ENCODE peak calls at places on chromosomes 1 and 21, in seven cellular contexts. Z is GM12865, N is nephron progenitor cell, X is tibial artery, B is GM13977, M is neural crest cell, E is hepatocyte. J is an unnamed sample.

GRCh38 chr1:177216587-177217202 is 45.9 kb downstream of the BRINP2 start:
- DNase-seq in M (no peak), B (no peak), E (no peak), N (no peak), Z (no peak), X (no peak), J (no peak)

GRCh38 chr1:109181085-109181806 is 32.5 kb upstream of the SARS1 start:
- DNase-seq in M (no peak), E (peak; percentile 51), N (no peak), B (no peak), X (no peak), Z (no peak), J (no peak)

GRCh38 chr1:183023601-183024351 is 556 bp downstream of the LAMC1 start:
- DNase-seq in B (peak; percentile 77), X (peak; percentile 78), E (peak; percentile 88), N (peak; percentile 64), Z (peak; percentile 89), M (peak; percentile 45), J (peak; percentile 79)

GRCh38 chr1:180310095-180310494 is 80.0 kb downstream of the LHX4 start:
- DNase-seq in X (no peak), M (no peak), Z (no peak), B (no peak), N (no peak), E (no peak), J (no peak)

GRCh38 chr1:164823486-164824279 is 264.7 kb downstream of the PBX1 start:
- DNase-seq in N (no peak), E (peak; percentile 8), X (no peak), Z (no peak), B (no peak), M (no peak), J (no peak)

GRCh38 chr1:87226341-87226760 is 102.3 kb upstream of the LMO4 start:
- DNase-seq in B (no peak), E (peak; percentile 76), N (no peak), M (no peak), X (peak; percentile 75), Z (no peak), J (no peak)

GRCh38 chr21:26845066-26845749 is at the start of gene ADAMTS1:
- DNase-seq in X (peak; percentile 97), N (peak; percentile 93), B (peak; percentile 40), Z (no peak), M (peak; percentile 94), E (peak; percentile 95), J (peak; percentile 43)

GRCh38 chr1:20426923-20427322 is 59.1 kb downstream of the CAMK2N1 start:
- DNase-seq in Z (peak; percentile 53), E (peak; percentile 48), B (no peak), X (no peak), M (no peak), N (no peak), J (no peak)

GRCh38 chr1:245060684-245061374 is 94.0 kb upstream of the KIF26B start:
- DNase-seq in B (no peak), E (peak; percentile 87), N (no peak), Z (no peak), X (no peak), M (no peak), J (no peak)

GRCh38 chr21:41941941-41942340 is 11.9 kb downstream of the C2CD2 start:
- DNase-seq in X (no peak), M (no peak), N (no peak), B (no peak), E (no peak), Z (no peak), J (no peak)

GRCh38 chr21:16514316-16514715 is 784.5 kb downstream of the USP25 start:
- DNase-seq in E (no peak), M (no peak), N (no peak), X (no peak), Z (no peak), B (no peak), J (no peak)

GRCh38 chr1:2591581-2592261 is 5.1 kb downstream of the PRXL2B start:
- DNase-seq in B (no peak), Z (no peak), N (no peak), E (no peak), M (no peak), X (peak; percentile 57), J (no peak)

GRCh38 chr1:174794861-174795260 is 204.9 kb upstream of the CACYBP start:
- DNase-seq in Z (no peak), M (no peak), E (no peak), X (no peak), B (no peak), N (no peak), J (no peak)

GRCh38 chr1:3930696-3931309 is 30.7 kb upstream of the C1orf174 start:
- DNase-seq in Z (no peak), M (no peak), N (no peak), E (no peak), X (no peak), B (no peak), J (no peak)

GRCh38 chr1:242454262-242455051 is 70.0 kb downstream of the PLD5 start:
- DNase-seq in X (no peak), N (peak; percentile 17), B (peak; percentile 28), E (peak; percentile 59), M (no peak), Z (peak; percentile 55), J (peak; percentile 46)

GRCh38 chr1:113353581-113353980 is 36.7 kb upstream of the MAGI3 start:
- DNase-seq in Z (no peak), N (no peak), M (no peak), E (no peak), X (no peak), B (no peak), J (no peak)

GRCh38 chr1:86419277-86419903 is 4.6 kb upstream of the CLCA2 start:
- DNase-seq in M (no peak), B (peak; percentile 73), E (peak; percentile 15), X (no peak), Z (peak; percentile 62), N (no peak), J (peak; percentile 69)

GRCh38 chr1:156601122-156601830 is at the start of gene GPATCH4:
- DNase-seq in Z (peak; percentile 91), M (peak; percentile 66), B (peak; percentile 64), E (peak; percentile 88), X (peak; percentile 93), N (peak; percentile 74), J (peak; percentile 73)

GRCh38 chr1:34406377-34406776 is 229.7 kb downstream of the C1orf94 start:
- DNase-seq in B (no peak), N (no peak), Z (no peak), M (no peak), X (no peak), E (no peak), J (no peak)

GRCh38 chr1:157512036-157512969 is 40.0 kb downstream of the FCRL5 start:
- DNase-seq in M (no peak), B (peak; percentile 56), N (no peak), E (no peak), X (no peak), Z (peak; percentile 70), J (peak; percentile 50)

GRCh38 chr1:29222686-29223085 is 8.0 kb downstream of the MECR start:
- DNase-seq in M (no peak), Z (no peak), N (no peak), B (no peak), X (no peak), E (no peak), J (no peak)

GRCh38 chr1:31511848-31512615 is 64.3 kb upstream of the TINAGL1 start:
- DNase-seq in E (peak; percentile 63), N (no peak), B (no peak), Z (no peak), X (no peak), M (no peak), J (no peak)

GRCh38 chr1:94942171-94943128 is 15.5 kb upstream of the CNN3 start:
- DNase-seq in X (no peak), E (no peak), Z (no peak), N (no peak), M (no peak), B (no peak), J (no peak)

GRCh38 chr1:203362561-203363055 is 11.7 kb upstream of the FMOD start:
- DNase-seq in X (no peak), B (no peak), Z (no peak), E (no peak), N (no peak), M (no peak), J (no peak)

GRCh38 chr1:13737388-13737787 is 37.4 kb downstream of the PRDM2 start:
- DNase-seq in N (no peak), X (no peak), E (no peak), B (no peak), Z (peak; percentile 18), M (no peak), J (peak; percentile 46)

GRCh38 chr1:182166321-182166720 is 104.8 kb upstream of the ZNF648 start:
- DNase-seq in M (no peak), N (no peak), B (no peak), Z (no peak), E (no peak), X (no peak), J (no peak)

GRCh38 chr1:28518745-28519341 is 13.0 kb downstream of the RCC1 start:
- DNase-seq in N (no peak), X (no peak), B (peak; percentile 62), Z (peak; percentile 83), M (no peak), E (peak; percentile 38), J (peak; percentile 69)

GRCh38 chr1:157239936-157240335 is 101.7 kb upstream of the ETV3 start:
- DNase-seq in E (no peak), B (no peak), Z (no peak), X (no peak), M (no peak), N (no peak), J (no peak)

GRCh38 chr1:189424746-189425331 is 1052.8 kb downstream of the BRINP3 start:
- DNase-seq in X (no peak), Z (no peak), M (no peak), N (no peak), B (no peak), E (peak; percentile 5), J (no peak)

DNA sequence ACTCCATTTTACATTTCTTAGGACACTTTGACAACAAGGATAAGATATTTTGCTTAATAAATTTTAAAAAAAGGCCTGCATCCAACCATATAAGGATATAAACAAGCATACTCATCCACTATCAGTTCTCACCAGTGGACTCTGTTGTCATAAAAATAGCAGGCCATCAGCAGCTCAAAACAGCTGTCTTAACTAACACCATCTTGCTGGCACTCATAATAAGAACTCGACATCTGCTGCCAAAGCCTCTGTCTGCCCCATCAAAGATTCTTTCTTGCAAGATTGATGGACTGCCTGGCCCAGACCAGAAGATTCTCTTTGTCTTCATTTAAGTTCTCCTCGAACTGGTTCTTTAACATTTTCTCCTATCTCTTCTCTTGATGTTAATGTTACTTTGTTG is 10.1 kb downstream of the JMJD4 start:
- DNase-seq in B (no peak), N (no peak), M (no peak), E (no peak), X (no peak), Z (no peak), J (no peak)
- TF ChIP-seq CTCF in B (no peak), N (no peak), M (no peak), E (no peak), X (no peak), Z (no peak), J (no peak)

GRCh38 chr1:206133751-206134371 is 16.7 kb upstream of the AVPR1B start:
- DNase-seq in E (peak; percentile 55), N (no peak), M (no peak), Z (no peak), B (no peak), X (no peak), J (no peak)
- TF ChIP-seq CTCF in E (no peak), N (no peak), M (no peak), Z (no peak), B (no peak), X (no peak), J (no peak)

GRCh38 chr1:24849653-24850295 is 80.3 kb downstream of the RUNX3 start:
- DNase-seq in N (no peak), M (no peak), X (no peak), Z (peak; percentile 38), E (peak; percentile 59), B (no peak), J (peak; percentile 44)
- TF ChIP-seq CTCF in N (no peak), M (peak; percentile 41), X (no peak), Z (peak; percentile 35), E (peak; percentile 58), B (peak; percentile 80), J (peak; percentile 65)

GRCh38 chr1:43934279-43934985 is 831 bp downstream of the ARTN start:
- DNase-seq in E (peak; percentile 78), B (peak; percentile 92), M (peak; percentile 83), N (peak; percentile 82), Z (peak; percentile 69), X (no peak), J (peak; percentile 90)
- TF ChIP-seq CTCF in E (peak; percentile 91), B (peak; percentile 90), M (peak; percentile 83), N (peak; percentile 87), Z (peak; percentile 88), X (peak; percentile 87), J (peak; percentile 80)